ENCODE peak calls at places on chromosomes 7 and 10, in seven cellular contexts. One of them, this sample, is unnamed.

GRCh38 chr7:97973206-97973658 is 16.8 kb downstream of the OCM2 start:
- DNase-seq in fibroblast of lung: peak; percentile 1
- DNase-seq in smooth muscle cell of the brain vasculature: no peak
- DNase-seq in CD4-positive, CD25-positive, alpha-beta regulatory T cell: no peak
- DNase-seq in memory B cell: no peak
- DNase-seq in mucosa of descending colon: no peak
- DNase-seq in stromal cell of bone marrow: no peak
- DNase-seq in this sample: no peak

GRCh38 chr10:104706886-104707285 is 65.8 kb downstream of the SORCS3 start:
- DNase-seq in fibroblast of lung: no peak
- DNase-seq in smooth muscle cell of the brain vasculature: no peak
- DNase-seq in CD4-positive, CD25-positive, alpha-beta regulatory T cell: no peak
- DNase-seq in memory B cell: no peak
- DNase-seq in mucosa of descending colon: no peak
- DNase-seq in stromal cell of bone marrow: no peak
- DNase-seq in this sample: no peak

GRCh38 chr10:12960939-12961338 is 40.6 kb downstream of the CCDC3 start:
- DNase-seq in fibroblast of lung: no peak
- DNase-seq in smooth muscle cell of the brain vasculature: no peak
- DNase-seq in CD4-positive, CD25-positive, alpha-beta regulatory T cell: no peak
- DNase-seq in memory B cell: no peak
- DNase-seq in mucosa of descending colon: no peak
- DNase-seq in stromal cell of bone marrow: no peak
- DNase-seq in this sample: no peak

GRCh38 chr10:5252177-5253037 is 55.8 kb downstream of the AKR1C4 start:
- DNase-seq in fibroblast of lung: no peak
- DNase-seq in smooth muscle cell of the brain vasculature: no peak
- DNase-seq in CD4-positive, CD25-positive, alpha-beta regulatory T cell: no peak
- DNase-seq in memory B cell: no peak
- DNase-seq in mucosa of descending colon: no peak
- DNase-seq in stromal cell of bone marrow: no peak
- DNase-seq in this sample: peak; percentile 24

GRCh38 chr10:91198781-91199180 is 21.7 kb upstream of the PCGF5 start:
- DNase-seq in fibroblast of lung: peak; percentile 16
- DNase-seq in smooth muscle cell of the brain vasculature: no peak
- DNase-seq in CD4-positive, CD25-positive, alpha-beta regulatory T cell: no peak
- DNase-seq in memory B cell: no peak
- DNase-seq in mucosa of descending colon: no peak
- DNase-seq in stromal cell of bone marrow: peak; percentile 84
- DNase-seq in this sample: no peak

GRCh38 chr7:2936301-2936700 is 92.2 kb upstream of the GNA12 start:
- DNase-seq in fibroblast of lung: no peak
- DNase-seq in smooth muscle cell of the brain vasculature: no peak
- DNase-seq in CD4-positive, CD25-positive, alpha-beta regulatory T cell: no peak
- DNase-seq in memory B cell: no peak
- DNase-seq in mucosa of descending colon: no peak
- DNase-seq in stromal cell of bone marrow: no peak
- DNase-seq in this sample: no peak

GRCh38 chr7:114939484-114940097 is 17.7 kb downstream of the MDFIC start:
- DNase-seq in fibroblast of lung: peak; percentile 56
- DNase-seq in smooth muscle cell of the brain vasculature: no peak
- DNase-seq in CD4-positive, CD25-positive, alpha-beta regulatory T cell: peak; percentile 9
- DNase-seq in memory B cell: no peak
- DNase-seq in mucosa of descending colon: no peak
- DNase-seq in stromal cell of bone marrow: no peak
- DNase-seq in this sample: no peak

GRCh38 chr7:47357398-47357797 is 224.5 kb downstream of the TNS3 start:
- DNase-seq in fibroblast of lung: no peak
- DNase-seq in smooth muscle cell of the brain vasculature: no peak
- DNase-seq in CD4-positive, CD25-positive, alpha-beta regulatory T cell: no peak
- DNase-seq in memory B cell: no peak
- DNase-seq in mucosa of descending colon: no peak
- DNase-seq in stromal cell of bone marrow: no peak
- DNase-seq in this sample: no peak

GRCh38 chr10:89921422-89921821 is 220.0 kb downstream of the KIF20B start:
- DNase-seq in fibroblast of lung: peak; percentile 91
- DNase-seq in smooth muscle cell of the brain vasculature: no peak
- DNase-seq in CD4-positive, CD25-positive, alpha-beta regulatory T cell: no peak
- DNase-seq in memory B cell: no peak
- DNase-seq in mucosa of descending colon: no peak
- DNase-seq in stromal cell of bone marrow: no peak
- DNase-seq in this sample: peak; percentile 43

GRCh38 chr10:30529373-30529998 is 95.5 kb downstream of the MAP3K8 start:
- DNase-seq in fibroblast of lung: no peak
- DNase-seq in smooth muscle cell of the brain vasculature: no peak
- DNase-seq in CD4-positive, CD25-positive, alpha-beta regulatory T cell: peak; percentile 61
- DNase-seq in memory B cell: peak; percentile 79
- DNase-seq in mucosa of descending colon: peak; percentile 69
- DNase-seq in stromal cell of bone marrow: no peak
- DNase-seq in this sample: no peak

GRCh38 chr10:56911906-56912480 is 550.9 kb upstream of the ZWINT start:
- DNase-seq in fibroblast of lung: no peak
- DNase-seq in smooth muscle cell of the brain vasculature: no peak
- DNase-seq in CD4-positive, CD25-positive, alpha-beta regulatory T cell: no peak
- DNase-seq in memory B cell: no peak
- DNase-seq in mucosa of descending colon: no peak
- DNase-seq in stromal cell of bone marrow: no peak
- DNase-seq in this sample: no peak

GRCh38 chr7:94856643-94857042 is 50.8 kb upstream of the PPP1R9A start:
- DNase-seq in fibroblast of lung: peak; percentile 37
- DNase-seq in smooth muscle cell of the brain vasculature: no peak
- DNase-seq in CD4-positive, CD25-positive, alpha-beta regulatory T cell: no peak
- DNase-seq in memory B cell: no peak
- DNase-seq in mucosa of descending colon: no peak
- DNase-seq in stromal cell of bone marrow: no peak
- DNase-seq in this sample: no peak

GRCh38 chr7:101634196-101634717 is 5.2 kb upstream of the MYL10 start:
- DNase-seq in fibroblast of lung: no peak
- DNase-seq in smooth muscle cell of the brain vasculature: no peak
- DNase-seq in CD4-positive, CD25-positive, alpha-beta regulatory T cell: no peak
- DNase-seq in memory B cell: no peak
- DNase-seq in mucosa of descending colon: no peak
- DNase-seq in stromal cell of bone marrow: no peak
- DNase-seq in this sample: no peak

GRCh38 chr7:6446977-6447588 is 671 bp downstream of the DAGLB start:
- DNase-seq in fibroblast of lung: peak; percentile 85
- DNase-seq in smooth muscle cell of the brain vasculature: peak; percentile 46
- DNase-seq in CD4-positive, CD25-positive, alpha-beta regulatory T cell: no peak
- DNase-seq in memory B cell: peak; percentile 40
- DNase-seq in mucosa of descending colon: peak; percentile 79
- DNase-seq in stromal cell of bone marrow: peak; percentile 51
- DNase-seq in this sample: peak; percentile 88

GRCh38 chr7:75573477-75574019 is 81.4 kb downstream of the SPDYE5 start:
- DNase-seq in fibroblast of lung: no peak
- DNase-seq in smooth muscle cell of the brain vasculature: no peak
- DNase-seq in CD4-positive, CD25-positive, alpha-beta regulatory T cell: no peak
- DNase-seq in memory B cell: no peak
- DNase-seq in mucosa of descending colon: no peak
- DNase-seq in stromal cell of bone marrow: no peak
- DNase-seq in this sample: no peak

GRCh38 chr7:3910041-3910440 is 609.0 kb downstream of the SDK1 start:
- DNase-seq in fibroblast of lung: no peak
- DNase-seq in smooth muscle cell of the brain vasculature: no peak
- DNase-seq in CD4-positive, CD25-positive, alpha-beta regulatory T cell: no peak
- DNase-seq in memory B cell: no peak
- DNase-seq in mucosa of descending colon: no peak
- DNase-seq in stromal cell of bone marrow: no peak
- DNase-seq in this sample: no peak

GRCh38 chr7:22812350-22812749 is 10.3 kb downstream of the TOMM7 start:
- DNase-seq in fibroblast of lung: no peak
- DNase-seq in smooth muscle cell of the brain vasculature: no peak
- DNase-seq in CD4-positive, CD25-positive, alpha-beta regulatory T cell: no peak
- DNase-seq in memory B cell: no peak
- DNase-seq in mucosa of descending colon: no peak
- DNase-seq in stromal cell of bone marrow: no peak
- DNase-seq in this sample: no peak

GRCh38 chr10:86958109-86958830 is at the start of gene SNCG:
- DNase-seq in fibroblast of lung: no peak
- DNase-seq in smooth muscle cell of the brain vasculature: no peak
- DNase-seq in CD4-positive, CD25-positive, alpha-beta regulatory T cell: no peak
- DNase-seq in memory B cell: no peak
- DNase-seq in mucosa of descending colon: no peak
- DNase-seq in stromal cell of bone marrow: no peak
- DNase-seq in this sample: no peak

GRCh38 chr10:89090760-89091455 is 100.3 kb downstream of the FAS start:
- DNase-seq in fibroblast of lung: peak; percentile 50
- DNase-seq in smooth muscle cell of the brain vasculature: no peak
- DNase-seq in CD4-positive, CD25-positive, alpha-beta regulatory T cell: no peak
- DNase-seq in memory B cell: no peak
- DNase-seq in mucosa of descending colon: no peak
- DNase-seq in stromal cell of bone marrow: no peak
- DNase-seq in this sample: no peak

GRCh38 chr7:143354965-143355364 is 7.5 kb downstream of the FAM131B start:
- DNase-seq in fibroblast of lung: no peak
- DNase-seq in smooth muscle cell of the brain vasculature: no peak
- DNase-seq in CD4-positive, CD25-positive, alpha-beta regulatory T cell: no peak
- DNase-seq in memory B cell: no peak
- DNase-seq in mucosa of descending colon: no peak
- DNase-seq in stromal cell of bone marrow: no peak
- DNase-seq in this sample: no peak

GRCh38 chr7:79459381-79459780 is 5.9 kb upstream of the MAGI2 start:
- DNase-seq in fibroblast of lung: no peak
- DNase-seq in smooth muscle cell of the brain vasculature: no peak
- DNase-seq in CD4-positive, CD25-positive, alpha-beta regulatory T cell: no peak
- DNase-seq in memory B cell: no peak
- DNase-seq in mucosa of descending colon: no peak
- DNase-seq in stromal cell of bone marrow: peak; percentile 91
- DNase-seq in this sample: no peak

GRCh38 chr7:24721378-24722030 is 35.8 kb downstream of the GSDME start:
- DNase-seq in fibroblast of lung: no peak
- DNase-seq in smooth muscle cell of the brain vasculature: no peak
- DNase-seq in CD4-positive, CD25-positive, alpha-beta regulatory T cell: no peak
- DNase-seq in memory B cell: no peak
- DNase-seq in mucosa of descending colon: no peak
- DNase-seq in stromal cell of bone marrow: no peak
- DNase-seq in this sample: peak; percentile 43

GRCh38 chr7:41861642-41862041 is 158.8 kb upstream of the INHBA start:
- DNase-seq in fibroblast of lung: no peak
- DNase-seq in smooth muscle cell of the brain vasculature: no peak
- DNase-seq in CD4-positive, CD25-positive, alpha-beta regulatory T cell: no peak
- DNase-seq in memory B cell: no peak
- DNase-seq in mucosa of descending colon: no peak
- DNase-seq in stromal cell of bone marrow: no peak
- DNase-seq in this sample: no peak

GRCh38 chr10:35639651-35640311 is 2.3 kb downstream of the FZD8 start:
- DNase-seq in fibroblast of lung: peak; percentile 46
- DNase-seq in smooth muscle cell of the brain vasculature: no peak
- DNase-seq in CD4-positive, CD25-positive, alpha-beta regulatory T cell: no peak
- DNase-seq in memory B cell: no peak
- DNase-seq in mucosa of descending colon: peak; percentile 44
- DNase-seq in stromal cell of bone marrow: no peak
- DNase-seq in this sample: no peak

GRCh38 chr7:101877882-101878591 is 60.6 kb downstream of the CUX1 start:
- DNase-seq in fibroblast of lung: no peak
- DNase-seq in smooth muscle cell of the brain vasculature: no peak
- DNase-seq in CD4-positive, CD25-positive, alpha-beta regulatory T cell: no peak
- DNase-seq in memory B cell: no peak
- DNase-seq in mucosa of descending colon: peak; percentile 52
- DNase-seq in stromal cell of bone marrow: no peak
- DNase-seq in this sample: no peak

GRCh38 chr10:93208717-93209464 is 135.2 kb downstream of the CYP26A1 start:
- DNase-seq in fibroblast of lung: peak; percentile 54
- DNase-seq in smooth muscle cell of the brain vasculature: no peak
- DNase-seq in CD4-positive, CD25-positive, alpha-beta regulatory T cell: no peak
- DNase-seq in memory B cell: no peak
- DNase-seq in mucosa of descending colon: no peak
- DNase-seq in stromal cell of bone marrow: no peak
- DNase-seq in this sample: no peak

GRCh38 chr7:29375641-29376562 is 181.3 kb downstream of the CHN2 start:
- DNase-seq in fibroblast of lung: no peak
- DNase-seq in smooth muscle cell of the brain vasculature: no peak
- DNase-seq in CD4-positive, CD25-positive, alpha-beta regulatory T cell: no peak
- DNase-seq in memory B cell: no peak
- DNase-seq in mucosa of descending colon: peak; percentile 51
- DNase-seq in stromal cell of bone marrow: no peak
- DNase-seq in this sample: peak; percentile 74

GRCh38 chr7:158024351-158024715 is 563.3 kb downstream of the PTPRN2 start:
- DNase-seq in fibroblast of lung: no peak
- DNase-seq in smooth muscle cell of the brain vasculature: no peak
- DNase-seq in CD4-positive, CD25-positive, alpha-beta regulatory T cell: no peak
- DNase-seq in memory B cell: no peak
- DNase-seq in mucosa of descending colon: no peak
- DNase-seq in stromal cell of bone marrow: no peak
- DNase-seq in this sample: no peak

GRCh38 chr10:95337761-95338160 is 47.0 kb upstream of the PDLIM1 start:
- DNase-seq in fibroblast of lung: no peak
- DNase-seq in smooth muscle cell of the brain vasculature: no peak
- DNase-seq in CD4-positive, CD25-positive, alpha-beta regulatory T cell: no peak
- DNase-seq in memory B cell: no peak
- DNase-seq in mucosa of descending colon: no peak
- DNase-seq in stromal cell of bone marrow: no peak
- DNase-seq in this sample: no peak

GRCh38 chr7:18235819-18236218 is 208.2 kb upstream of the PRPS1L1 start:
- DNase-seq in fibroblast of lung: no peak
- DNase-seq in smooth muscle cell of the brain vasculature: no peak
- DNase-seq in CD4-positive, CD25-positive, alpha-beta regulatory T cell: no peak
- DNase-seq in memory B cell: no peak
- DNase-seq in mucosa of descending colon: no peak
- DNase-seq in stromal cell of bone marrow: no peak
- DNase-seq in this sample: no peak